ENCODE peak calls at places on chromosomes 5 and 9, in eight cellular contexts. C is fibroblast of lung, O is hepatocyte, K is PC-3, E is H1, S is HCT116, N is GM23248, F is mammary epithelial cell. B is an unnamed sample.

GRCh38 chr5:105616599-105616998 is 2054.0 kb upstream of the NUDT12 start:
- DNase-seq in C (no peak), O (no peak), K (no peak), E (no peak), S (no peak), N (no peak), F (no peak), B (no peak)

GRCh38 chr9:120985759-120986353 is 59.3 kb upstream of the TRAF1 start:
- DNase-seq in C (peak; percentile 77), O (peak; percentile 56), K (peak; percentile 75), E (no peak), S (peak; percentile 50), N (peak; percentile 76), F (peak; percentile 34), B (no peak)

GRCh38 chr5:168291281-168291960 is at the start of gene WWC1:
- DNase-seq in C (peak; percentile 22), O (peak; percentile 94), K (peak; percentile 91), E (no peak), S (peak; percentile 79), N (peak; percentile 77), F (peak; percentile 84), B (no peak)

GRCh38 chr9:15219511-15219910 is 87.5 kb downstream of the TTC39B start:
- DNase-seq in C (no peak), O (no peak), K (no peak), E (no peak), S (no peak), N (no peak), F (no peak), B (no peak)

GRCh38 chr5:178370102-178370501 is 137.5 kb upstream of the PHYKPL start:
- DNase-seq in C (no peak), O (no peak), K (no peak), E (no peak), S (no peak), N (no peak), F (no peak), B (no peak)

GRCh38 chr5:81852277-81853004 is 101.5 kb upstream of the SSBP2 start:
- DNase-seq in C (peak; percentile 40), O (peak; percentile 22), K (no peak), E (no peak), S (peak; percentile 51), N (peak; percentile 36), F (no peak), B (no peak)

GRCh38 chr9:36470891-36471290 is 70.8 kb upstream of the RNF38 start:
- DNase-seq in C (peak; percentile 78), O (peak; percentile 39), K (no peak), E (no peak), S (no peak), N (peak; percentile 91), F (peak; percentile 68), B (no peak)

GRCh38 chr5:40401965-40402364 is 277.8 kb upstream of the PTGER4 start:
- DNase-seq in C (no peak), O (no peak), K (peak; percentile 95), E (no peak), S (no peak), N (peak; percentile 56), F (peak; percentile 77), B (peak; percentile 86)

GRCh38 chr5:139180850-139181785 is 17.1 kb downstream of the SIL1 start:
- DNase-seq in C (peak; percentile 41), O (no peak), K (no peak), E (no peak), S (no peak), N (peak; percentile 64), F (no peak), B (no peak)

GRCh38 chr5:108681079-108681921 is 66.4 kb upstream of the FER start:
- DNase-seq in C (peak; percentile 86), O (peak; percentile 72), K (peak; percentile 70), E (no peak), S (peak; percentile 51), N (peak; percentile 87), F (peak; percentile 56), B (no peak)

GRCh38 chr5:160291467-160291866 is 20.9 kb downstream of the CCNJL start:
- DNase-seq in C (no peak), O (no peak), K (no peak), E (no peak), S (no peak), N (no peak), F (peak; percentile 82), B (peak; percentile 61)

GRCh38 chr5:115472601-115473000 is 72.0 kb downstream of the FEM1C start:
- DNase-seq in C (no peak), O (no peak), K (no peak), E (no peak), S (no peak), N (peak; percentile 3), F (no peak), B (no peak)

GRCh38 chr5:73482383-73483193 is 15.7 kb upstream of the BTF3 start:
- DNase-seq in C (peak; percentile 58), O (peak; percentile 23), K (peak; percentile 48), E (no peak), S (no peak), N (peak; percentile 69), F (no peak), B (no peak)

GRCh38 chr5:55134053-55134722 is 25.8 kb upstream of the GPX8 start:
- DNase-seq in C (no peak), O (no peak), K (no peak), E (no peak), S (no peak), N (no peak), F (no peak), B (no peak)

GRCh38 chr5:16515532-16515931 is 49.9 kb upstream of the ZNF622 start:
- DNase-seq in C (no peak), O (no peak), K (no peak), E (no peak), S (no peak), N (no peak), F (no peak), B (no peak)

GRCh38 chr5:180352976-180353225 is 235 bp downstream of the GFPT2 start:
- DNase-seq in C (no peak), O (no peak), K (no peak), E (no peak), S (no peak), N (no peak), F (no peak), B (no peak)

GRCh38 chr5:180353226-180353962 is at the start of gene GFPT2:
- DNase-seq in C (peak; percentile 79), O (peak; percentile 88), K (peak; percentile 77), E (peak; percentile 41), S (no peak), N (peak; percentile 89), F (peak; percentile 30), B (no peak)

GRCh38 chr5:180350711-180351110 is 2.4 kb downstream of the GFPT2 start:
- DNase-seq in C (no peak), O (no peak), K (no peak), E (no peak), S (no peak), N (no peak), F (no peak), B (no peak)

GRCh38 chr5:180353963-180354574 is 933 bp upstream of the GFPT2 start:
- DNase-seq in C (no peak), O (no peak), K (no peak), E (no peak), S (no peak), N (no peak), F (no peak), B (no peak)

DNA sequence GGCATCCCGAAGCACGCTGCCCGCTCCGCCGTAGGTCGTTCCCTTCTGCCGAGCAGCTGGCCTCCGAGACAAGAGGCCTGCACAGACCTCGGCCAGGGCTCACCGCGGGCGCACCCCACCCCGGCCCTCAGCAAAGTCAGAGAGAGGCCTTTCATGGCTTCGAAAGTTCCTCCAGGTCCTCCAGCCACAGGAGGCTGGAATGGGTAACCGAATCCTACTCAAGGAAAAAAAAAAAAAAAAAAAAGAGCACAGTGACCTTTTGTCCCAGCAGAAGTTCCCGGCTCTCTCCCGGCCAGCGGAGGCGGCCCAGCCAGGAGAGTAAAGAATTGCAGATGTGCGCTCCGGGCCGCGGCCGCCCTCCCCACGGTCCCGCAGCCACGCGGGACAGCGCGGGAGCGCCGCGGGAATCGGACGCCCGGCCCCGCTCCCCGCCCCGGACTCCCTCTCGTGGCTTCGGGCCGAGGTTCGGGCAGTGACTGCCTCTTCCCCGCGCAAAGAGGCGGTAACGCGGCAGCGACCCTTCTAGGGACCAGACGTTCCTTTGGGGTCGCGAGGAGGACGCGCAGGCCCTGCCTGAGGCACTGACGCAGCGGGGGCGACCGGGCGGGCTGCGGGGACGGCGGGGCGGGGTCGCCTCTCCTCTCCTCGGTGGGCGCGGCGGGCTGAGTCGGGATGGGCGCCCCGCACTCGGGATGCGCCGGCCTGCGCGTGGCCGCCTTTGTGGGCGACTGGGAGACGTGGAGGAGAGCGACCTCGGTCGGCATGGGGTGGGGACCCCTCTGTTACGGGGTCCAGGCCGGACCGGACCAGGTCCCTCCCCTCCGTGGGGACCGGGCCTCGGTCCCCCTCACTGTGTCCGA is 790 bp downstream of the GFPT2 start:
- DNase-seq in C (peak; percentile 63), O (peak; percentile 48), K (no peak), E (no peak), S (no peak), N (peak; percentile 71), F (no peak), B (no peak)
- TF ChIP-seq EZH2 in C (no peak), O (peak; percentile 78), K (peak; percentile 38), E (no peak), S (no peak), N (no peak), F (peak; percentile 91), B (peak; percentile 95)

DNA sequence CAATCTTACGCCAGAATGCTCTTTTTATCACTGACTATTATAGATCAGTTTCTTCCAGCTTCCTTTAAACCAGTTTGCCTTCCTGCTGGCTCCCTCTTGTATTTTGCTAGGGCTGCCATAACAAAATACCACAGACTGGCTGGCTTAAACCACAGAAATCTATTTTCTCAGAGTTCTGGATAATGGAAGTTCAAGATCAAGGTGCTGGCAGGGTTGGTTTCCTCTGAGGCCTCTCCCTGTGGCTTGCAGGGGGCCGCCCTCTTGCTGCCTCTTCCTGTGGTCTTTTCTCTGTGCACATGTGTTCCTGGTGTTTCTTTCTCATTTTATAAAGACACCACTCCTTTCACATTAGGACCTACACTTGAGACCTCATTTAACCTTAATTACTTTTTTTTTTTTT is 6.8 kb upstream of the FXN start:
- DNase-seq in C (no peak), O (no peak), K (no peak), E (no peak), S (no peak), N (no peak), F (no peak), B (no peak)
- H2AFZ ChIP-seq in C (no peak overlapping the region), O (no peak overlapping the region), K (no peak overlapping the region), E (no peak overlapping the region), S (no peak overlapping the region), N (no peak overlapping the region), F (no peak overlapping the region), B (no peak overlapping the region)

DNA sequence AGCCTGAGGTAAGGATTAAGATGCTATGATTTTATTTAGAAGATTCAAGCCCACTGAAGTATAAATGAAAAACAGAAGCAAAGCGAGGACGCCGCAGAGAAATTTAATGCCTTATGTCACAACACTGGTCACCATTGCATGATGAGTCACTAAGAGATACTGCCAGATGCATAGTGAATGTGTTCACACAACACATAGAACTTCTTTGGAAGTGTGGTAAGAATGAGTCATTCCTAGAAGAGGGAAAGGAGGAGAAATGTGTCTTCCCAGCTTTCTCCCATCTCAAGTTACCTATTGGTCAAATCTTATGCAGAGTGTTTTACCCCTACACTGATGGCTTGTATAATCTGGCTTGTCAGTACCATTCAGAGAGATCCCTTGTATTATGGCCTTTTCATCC is 465.3 kb upstream of the ARRDC3 start:
- DNase-seq in C (peak; percentile 94), O (peak; percentile 26), K (peak; percentile 96), E (no peak), S (peak; percentile 81), N (peak; percentile 76), F (peak; percentile 70), B (no peak)
- H3K4me2 ChIP-seq in C (no peak overlapping the region), O (no peak overlapping the region), K (peak overlapping the region; percentile 43), E (no peak overlapping the region), S (peak overlapping the region; percentile 44), N (no peak overlapping the region), F (no peak overlapping the region), B (no peak overlapping the region)

GRCh38 chr9:130662927-130663257 is 1.5 kb upstream of the PRDM12 start:
- DNase-seq in C (no peak), O (no peak), K (no peak), E (no peak), S (no peak), N (no peak), F (no peak), B (no peak)
- TF ChIP-seq EZH2 in C (no peak), O (peak; percentile 88), K (no peak), E (no peak), S (no peak), N (no peak), F (peak; percentile 92), B (peak; percentile 92)